ENCODE peak calls at places on chromosomes 7 and 10, in seven cellular contexts. Z is body of pancreas; T is HepG2; C is cardiac muscle cell; U is CD8-positive, alpha-beta memory T cell; B is right cardiac atrium; Y is endothelial cell of umbilical vein. O is an unnamed sample.

GRCh38 chr7:123865517-123866117 is 20.6 kb downstream of the HYAL4 start:
- DNase-seq in Z (peak; percentile 69), T (peak; percentile 62), C (peak; percentile 72), U (peak; percentile 21), B (no peak), Y (peak; percentile 84), O (no peak)

GRCh38 chr10:77970869-77971803 is 44.6 kb upstream of the DLG5 start:
- DNase-seq in Z (peak; percentile 73), T (peak; percentile 92), C (peak; percentile 88), U (no peak), B (peak; percentile 77), Y (peak; percentile 66), O (peak; percentile 83)

GRCh38 chr7:30521532-30521931 is 16.9 kb upstream of the GGCT start:
- DNase-seq in Z (peak; percentile 18), T (no peak), C (no peak), U (no peak), B (peak; percentile 84), Y (no peak), O (no peak)

GRCh38 chr7:362416-363096 is 72.6 kb downstream of the FOXL3 start:
- DNase-seq in Z (peak; percentile 47), T (no peak), C (no peak), U (peak; percentile 47), B (peak; percentile 80), Y (peak; percentile 58), O (peak; percentile 66)

GRCh38 chr7:12138421-12138820 is 72.7 kb upstream of the TMEM106B start:
- DNase-seq in Z (no peak), T (no peak), C (no peak), U (no peak), B (no peak), Y (no peak), O (no peak)

GRCh38 chr7:136857573-136857972 is 10.9 kb upstream of the CHRM2 start:
- DNase-seq in Z (no peak), T (no peak), C (peak; percentile 67), U (no peak), B (no peak), Y (peak; percentile 51), O (no peak)

GRCh38 chr7:57362868-57363267 is 87.1 kb upstream of the ZNF716 start:
- DNase-seq in Z (no peak), T (no peak), C (no peak), U (no peak), B (no peak), Y (no peak), O (no peak)

GRCh38 chr10:4883079-4883739 is 57.2 kb downstream of the AKR1E2 start:
- DNase-seq in Z (no peak), T (peak; percentile 15), C (no peak), U (no peak), B (peak; percentile 68), Y (no peak), O (no peak)

GRCh38 chr7:92747041-92747835 is 89.1 kb downstream of the CDK6 start:
- DNase-seq in Z (no peak), T (no peak), C (no peak), U (no peak), B (no peak), Y (no peak), O (no peak)

GRCh38 chr10:123913688-123914268 is 22.2 kb upstream of the CPXM2 start:
- DNase-seq in Z (peak; percentile 30), T (no peak), C (no peak), U (no peak), B (peak; percentile 60), Y (peak; percentile 3), O (peak; percentile 81)

GRCh38 chr7:77266162-77266807 is 66.7 kb upstream of the FGL2 start:
- DNase-seq in Z (no peak), T (no peak), C (no peak), U (no peak), B (no peak), Y (no peak), O (no peak)

GRCh38 chr10:73096041-73096451 is 620 bp downstream of the P4HA1 start:
- DNase-seq in Z (peak; percentile 67), T (no peak), C (peak; percentile 86), U (peak; percentile 69), B (peak; percentile 88), Y (peak; percentile 70), O (peak; percentile 91)

GRCh38 chr7:36895112-36895511 is 170.8 kb upstream of the AOAH start:
- DNase-seq in Z (no peak), T (no peak), C (no peak), U (no peak), B (no peak), Y (peak; percentile 12), O (no peak)

GRCh38 chr10:33772370-33773331 is 438.2 kb upstream of the NRP1 start:
- DNase-seq in Z (peak; percentile 22), T (no peak), C (peak; percentile 18), U (no peak), B (peak; percentile 58), Y (peak; percentile 55), O (no peak)

GRCh38 chr7:99493823-99494222 is 6.3 kb downstream of the ZNF394 start:
- DNase-seq in Z (no peak), T (no peak), C (no peak), U (no peak), B (no peak), Y (no peak), O (no peak)

GRCh38 chr7:47142169-47142866 is 439.6 kb downstream of the TNS3 start:
- DNase-seq in Z (no peak), T (no peak), C (no peak), U (no peak), B (no peak), Y (no peak), O (no peak)

GRCh38 chr7:33895025-33895804 is 10.1 kb upstream of the BMPER start:
- DNase-seq in Z (peak; percentile 84), T (peak; percentile 41), C (peak; percentile 88), U (peak; percentile 26), B (peak; percentile 96), Y (peak; percentile 82), O (peak; percentile 94)

GRCh38 chr10:74238031-74238431 is 87.0 kb downstream of the ADK start:
- DNase-seq in Z (peak; percentile 35), T (no peak), C (no peak), U (no peak), B (no peak), Y (peak; percentile 82), O (no peak)

GRCh38 chr10:71513896-71514295 is 117.2 kb downstream of the CDH23 start:
- DNase-seq in Z (no peak), T (no peak), C (no peak), U (no peak), B (no peak), Y (no peak), O (no peak)

GRCh38 chr7:21771906-21772610 is 173.6 kb downstream of the CDCA7L start:
- DNase-seq in Z (no peak), T (no peak), C (peak; percentile 82), U (no peak), B (no peak), Y (peak; percentile 20), O (no peak)

GRCh38 chr7:70016044-70016770 is 417.9 kb downstream of the AUTS2 start:
- DNase-seq in Z (no peak), T (no peak), C (no peak), U (no peak), B (no peak), Y (no peak), O (no peak)

DNA sequence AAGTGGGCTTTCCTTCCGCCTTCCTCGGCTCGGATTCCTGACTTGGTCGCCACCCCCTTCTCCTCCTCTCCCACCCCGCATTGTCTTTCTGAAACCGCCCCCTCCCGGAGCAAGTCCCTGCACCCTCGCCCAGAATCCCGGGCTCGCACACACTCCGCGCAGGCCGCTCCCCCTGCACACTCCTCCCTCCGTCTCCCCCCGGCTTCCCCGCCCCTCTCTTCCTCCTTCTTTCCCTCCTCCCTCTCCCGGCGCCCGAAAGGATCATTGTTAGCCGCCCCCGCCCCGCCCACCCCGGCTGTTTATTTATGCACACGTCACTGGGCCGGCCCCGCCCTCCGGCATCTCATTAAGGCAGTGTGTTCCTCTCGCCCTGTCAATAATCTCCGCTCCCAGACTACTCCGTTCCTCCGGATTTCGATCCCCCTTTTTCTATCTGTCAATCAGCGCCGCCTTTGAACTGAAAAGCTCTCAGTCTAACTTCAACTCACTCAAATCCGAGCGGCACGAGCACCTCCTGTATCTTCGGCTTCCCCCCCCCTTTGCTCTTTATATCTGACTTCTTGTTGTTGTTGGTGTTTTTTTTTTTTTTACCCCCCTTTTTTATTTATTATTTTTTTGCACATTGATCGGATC is at the start of gene TCF7L2:
- DNase-seq in Z (peak; percentile 97), T (peak; percentile 98), C (peak; percentile 98), U (peak; percentile 55), B (peak; percentile 99), Y (peak; percentile 97), O (peak; percentile 98)
- H3K27ac ChIP-seq in Z (peak within 1 kb of the TSS; percentile 92), T (peak within 1 kb of the TSS; percentile 91), C (peak within 1 kb of the TSS; percentile 97), U (peak within 1 kb of the TSS; percentile 57), B (peak within 1 kb of the TSS; percentile 98), Y (peak within 1 kb of the TSS; percentile 91), O (peak within 1 kb of the TSS; percentile 85)

GRCh38 chr10:75371010-75371409 is 30.6 kb downstream of the ZNF503 start:
- DNase-seq in Z (no peak), T (no peak), C (no peak), U (no peak), B (no peak), Y (no peak), O (no peak)
- H3K9me3 ChIP-seq in Z (no peaks in the 10 kb centered on the region), T (no peaks in the 10 kb centered on the region), C (no peaks in the 10 kb centered on the region), U (no peaks in the 10 kb centered on the region), B (no peaks in the 10 kb centered on the region), Y (no peaks in the 10 kb centered on the region), O (no peaks in the 10 kb centered on the region)

DNA sequence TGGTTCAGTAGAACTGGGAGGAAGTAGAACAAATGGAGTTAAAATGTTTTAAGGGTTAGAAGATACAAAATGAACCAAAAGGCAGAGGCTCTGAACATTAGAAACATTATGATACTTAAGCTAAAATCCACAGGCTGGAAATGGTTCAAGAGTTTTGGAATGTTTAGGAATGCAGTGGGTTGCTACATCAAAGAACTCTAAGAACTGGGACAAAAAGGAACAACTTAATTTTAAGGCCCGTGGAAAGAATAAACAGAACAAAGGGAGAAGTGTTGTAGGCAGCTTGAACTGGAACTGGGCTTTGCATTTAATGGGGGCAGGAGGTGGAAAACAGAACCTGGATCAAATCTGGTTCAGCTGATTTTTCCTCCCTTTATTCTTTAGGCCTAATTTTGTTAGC is 3.5 kb upstream of the C7orf25 start:
- DNase-seq in Z (no peak), T (no peak), C (no peak), U (no peak), B (no peak), Y (no peak), O (no peak)
- H3K27ac ChIP-seq in Z (no peak overlapping the region), T (no peak overlapping the region), C (no peak overlapping the region), U (no peak overlapping the region), B (no peak overlapping the region), Y (peak overlapping the region; percentile 86), O (no peak overlapping the region)

GRCh38 chr7:158314394-158314793 is 273.2 kb downstream of the PTPRN2 start:
- DNase-seq in Z (no peak), T (no peak), C (no peak), U (no peak), B (no peak), Y (no peak), O (no peak)

GRCh38 chr7:158311791-158312190 is 275.8 kb downstream of the PTPRN2 start:
- DNase-seq in Z (no peak), T (no peak), C (no peak), U (no peak), B (no peak), Y (no peak), O (no peak)

GRCh38 chr7:158310924-158311713 is 276.5 kb downstream of the PTPRN2 start:
- DNase-seq in Z (no peak), T (no peak), C (no peak), U (no peak), B (no peak), Y (no peak), O (no peak)

GRCh38 chr7:158313931-158314330 is 273.7 kb downstream of the PTPRN2 start:
- DNase-seq in Z (no peak), T (no peak), C (no peak), U (no peak), B (no peak), Y (no peak), O (no peak)

GRCh38 chr7:158312789-158313188 is 274.8 kb downstream of the PTPRN2 start:
- DNase-seq in Z (no peak), T (no peak), C (no peak), U (no peak), B (no peak), Y (no peak), O (no peak)
- H3K9me3 ChIP-seq in Z (peaks cover 3% of the 10 kb centered on the region), T (peaks cover 6% of the 10 kb centered on the region), C (no peaks in the 10 kb centered on the region), U (no peaks in the 10 kb centered on the region), B (no peaks in the 10 kb centered on the region), Y (peaks cover 5% of the 10 kb centered on the region), O (no peaks in the 10 kb centered on the region)

O was measured in kidney.